ENCODE peak calls at places on chromosomes 1 and 21, in seven cellular contexts. Q, Z, H, E, S, B and N are unnamed samples.

GRCh38 chr1:3477241-3478109 is 23.0 kb downstream of the ARHGEF16 start:
- DNase-seq in Q (no peak), S (no peak), H (peak), Z (no peak), E (no peak), B (no peak), N (no peak)

GRCh38 chr1:2415801-2416208 is 3.4 kb upstream of the PEX10 start:
- DNase-seq in E (peak), B (peak), H (no peak), Z (no peak), S (no peak), Q (no peak), N (no peak)

GRCh38 chr21:16587141-16587570 is 857.4 kb downstream of the USP25 start:
- DNase-seq in H (peak), Z (peak), B (peak), Q (peak), S (peak), E (peak), N (no peak)

GRCh38 chr1:92980732-92981647 is 19.7 kb upstream of the DIPK1A start:
- DNase-seq in B (no peak), H (no peak), Q (no peak), E (no peak), S (no peak), Z (no peak), N (no peak)

GRCh38 chr1:216566809-216567208 is 143.6 kb upstream of the USH2A start:
- DNase-seq in E (peak), H (no peak), S (peak), Z (peak), B (peak), Q (no peak), N (no peak)

GRCh38 chr21:38908537-38908936 is 102.8 kb downstream of the ETS2 start:
- DNase-seq in E (no peak), Q (no peak), B (no peak), H (no peak), Z (no peak), S (no peak), N (no peak)

GRCh38 chr1:237794071-237794470 is 96.7 kb downstream of the ZP4 start:
- DNase-seq in S (no peak), H (peak), Q (no peak), B (no peak), E (no peak), Z (no peak), N (no peak)

GRCh38 chr1:68623700-68624099 is 126.8 kb upstream of the DEPDC1 start:
- DNase-seq in H (no peak), S (no peak), E (no peak), Q (no peak), B (no peak), Z (no peak), N (no peak)

GRCh38 chr1:97743129-97743528 is 177.7 kb downstream of the DPYD start:
- DNase-seq in Z (no peak), Q (no peak), B (no peak), S (no peak), E (no peak), H (no peak), N (no peak)

GRCh38 chr1:224697888-224698450 is 81.9 kb downstream of the CNIH3 start:
- DNase-seq in S (no peak), H (no peak), E (no peak), Z (no peak), Q (no peak), B (no peak), N (no peak)

GRCh38 chr1:88979054-88979748 is 13.2 kb downstream of the KYAT3 start:
- DNase-seq in H (no peak), S (no peak), Q (no peak), E (no peak), B (no peak), Z (peak), N (no peak)

GRCh38 chr1:58255192-58255591 is 291.3 kb downstream of the OMA1 start:
- DNase-seq in Z (no peak), E (no peak), H (no peak), B (no peak), Q (no peak), S (peak), N (no peak)

GRCh38 chr1:199422206-199422605 is 605.3 kb upstream of the NR5A2 start:
- DNase-seq in Z (peak), Q (no peak), H (no peak), E (no peak), S (no peak), B (no peak), N (no peak)
- TF ChIP-seq CTCF in Z (peak), Q (no peak), H (no peak), E (no peak), S (no peak), B (no peak), N (no peak)

DNA sequence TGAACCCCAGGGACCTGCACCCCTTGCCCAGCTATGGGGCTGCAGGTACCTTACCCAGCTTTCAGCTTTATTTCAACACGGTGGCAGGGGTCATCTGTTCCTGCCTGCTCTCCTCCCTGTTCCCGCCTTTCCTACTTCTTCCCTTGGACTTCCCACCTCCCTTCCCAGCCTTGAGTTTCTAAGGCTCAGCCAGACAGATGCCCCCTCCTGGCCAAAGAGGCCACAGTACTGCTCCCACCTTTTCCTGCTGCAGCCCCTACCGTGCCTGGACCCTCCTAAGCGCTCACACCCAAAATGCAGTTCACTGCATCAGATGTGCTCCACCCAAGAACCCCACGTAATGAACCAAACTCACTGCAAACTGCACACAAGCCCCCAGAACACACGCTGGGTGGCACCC is 7.7 kb downstream of the NOC2L start:
- DNase-seq in Z (peak), B (no peak), Q (no peak), H (no peak), S (no peak), E (no peak), N (no peak)
- TF ChIP-seq CTCF in Z (peak), B (no peak), Q (no peak), H (peak), S (peak), E (no peak), N (peak)

DNA sequence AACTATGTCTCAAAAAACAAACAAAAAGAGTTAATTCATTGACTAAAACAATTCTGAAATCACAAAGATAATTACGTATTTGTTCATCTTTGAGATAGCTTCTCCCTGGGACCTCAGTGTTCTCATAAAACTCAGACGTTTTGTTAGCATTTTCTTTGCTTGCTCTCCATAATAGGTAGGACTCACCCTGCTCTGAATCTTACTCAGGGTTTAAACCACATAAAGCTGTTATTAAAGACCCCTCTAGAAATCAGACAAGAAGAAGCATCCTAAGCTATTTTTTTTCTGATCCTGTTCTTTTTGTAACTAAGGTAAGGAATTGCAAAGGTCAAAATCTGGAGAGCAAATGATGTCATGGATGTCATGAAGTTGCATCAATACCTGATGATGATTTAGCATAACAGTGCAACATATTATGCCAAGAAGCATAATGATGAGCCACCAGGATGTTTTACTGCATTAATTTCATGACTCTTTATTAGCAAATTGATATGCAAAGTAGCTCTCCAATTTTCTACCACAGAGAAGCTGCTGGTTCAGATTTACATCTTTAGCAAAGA is 2.4 kb downstream of the FBXO42 start:
- DNase-seq in S (no peak), Q (no peak), H (no peak), Z (peak), B (no peak), E (no peak), N (no peak)
- TF ChIP-seq CTCF in S (no peak), Q (no peak), H (no peak), Z (no peak), B (no peak), E (no peak), N (no peak)

GRCh38 chr1:91499346-91499745 is 1.3 kb upstream of the CDC7 start:
- DNase-seq in H (no peak), Z (no peak), S (no peak), Q (no peak), E (no peak), B (no peak), N (no peak)

GRCh38 chr1:91499904-91500755 is 521 bp upstream of the CDC7 start:
- DNase-seq in E (no peak), Q (no peak), S (no peak), H (no peak), B (no peak), Z (no peak), N (no peak)

GRCh38 chr1:91502138-91502881 is 1.7 kb downstream of the CDC7 start:
- DNase-seq in Z (no peak), Q (no peak), H (no peak), S (no peak), B (no peak), E (no peak), N (no peak)

GRCh38 chr1:91501527-91501859 is 842 bp downstream of the CDC7 start:
- DNase-seq in E (no peak), B (peak), H (peak), Z (no peak), S (no peak), Q (no peak), N (no peak)

GRCh38 chr1:91500756-91501526 is at the start of gene CDC7:
- DNase-seq in B (peak), Q (peak), H (peak), Z (peak), S (peak), E (peak), N (peak)
- TF ChIP-seq CTCF in B (peak), Q (peak), H (peak), Z (peak), S (peak), E (no peak), N (peak)

DNA sequence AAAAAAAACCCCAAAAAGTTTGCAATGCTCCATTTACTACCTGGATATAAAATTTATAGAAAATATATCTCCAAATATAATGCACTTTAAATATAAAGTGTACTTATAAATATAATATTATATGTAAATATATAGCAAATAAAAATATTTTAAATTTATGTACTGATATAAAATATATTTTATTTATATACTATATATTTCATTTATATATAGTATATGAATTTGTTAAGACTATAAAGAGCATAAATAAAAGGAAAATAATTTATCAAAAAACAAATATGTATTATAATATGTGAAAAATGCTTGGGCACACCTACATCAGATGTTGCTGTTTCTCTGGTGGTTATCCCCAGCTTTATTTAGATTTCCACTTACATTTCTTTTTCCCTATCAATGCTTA is 71.0 kb upstream of the ZBTB18 start:
- DNase-seq in S (no peak), E (no peak), Z (no peak), B (no peak), H (no peak), Q (no peak), N (no peak)
- TF ChIP-seq CTCF in S (no peak), E (no peak), Z (no peak), B (no peak), H (no peak), Q (no peak), N (no peak)

DNA sequence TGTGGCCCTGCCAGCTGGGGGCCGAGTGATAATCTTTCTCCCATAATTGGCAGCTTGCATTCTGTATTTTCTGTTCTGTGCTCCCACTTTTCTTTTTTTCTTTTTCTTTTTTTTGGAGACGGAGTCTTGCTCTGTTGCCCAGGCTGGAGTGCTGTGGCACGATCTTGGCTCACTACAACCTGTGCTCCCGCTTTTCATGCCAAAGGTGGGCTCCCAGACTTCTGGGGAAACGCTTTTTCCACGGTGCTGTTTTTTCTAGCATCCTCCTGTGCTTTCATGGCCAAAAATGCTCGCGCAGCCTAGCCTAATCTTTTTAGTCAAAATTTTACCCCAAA is 585 bp upstream of the AHCTF1 start:
- DNase-seq in Z (no peak), H (no peak), Q (no peak), B (no peak), S (no peak), E (no peak), N (no peak)
- TF ChIP-seq CTCF in Z (no peak), H (no peak), Q (no peak), B (no peak), S (no peak), E (no peak), N (no peak)